ENCODE peak calls at places on chromosomes 3 and 15, in ten cellular contexts. One of them, this sample, is unnamed.

GRCh38 chr15:74525946-74526345 is 15.1 kb upstream of the ARID3B start:
- DNase-seq in endodermal cell: no peak
- DNase-seq in A549: no peak
- DNase-seq in left lung: no peak
- DNase-seq in transverse colon: no peak
- DNase-seq in SK-N-SH: no peak
- DNase-seq in neural progenitor cell: no peak
- DNase-seq in breast epithelium: no peak
- DNase-seq in AG04450: no peak
- DNase-seq in sigmoid colon: no peak
- DNase-seq in this sample: no peak

GRCh38 chr3:48215466-48215865 is 7.8 kb upstream of the CAMP start:
- DNase-seq in left lung: peak; percentile 45
- DNase-seq in transverse colon: peak; percentile 14
- DNase-seq in A549: no peak
- DNase-seq in breast epithelium: no peak
- DNase-seq in AG04450: no peak
- DNase-seq in SK-N-SH: no peak
- DNase-seq in neural progenitor cell: no peak
- DNase-seq in sigmoid colon: peak; percentile 80
- DNase-seq in endodermal cell: no peak
- DNase-seq in this sample: no peak

GRCh38 chr15:81023483-81024264 is 23.0 kb downstream of the TLNRD1 start:
- DNase-seq in AG04450: no peak
- DNase-seq in sigmoid colon: peak; percentile 89
- DNase-seq in neural progenitor cell: no peak
- DNase-seq in breast epithelium: no peak
- DNase-seq in A549: no peak
- DNase-seq in left lung: peak; percentile 88
- DNase-seq in SK-N-SH: no peak
- DNase-seq in endodermal cell: peak; percentile 53
- DNase-seq in transverse colon: peak; percentile 43
- DNase-seq in this sample: peak; percentile 59

GRCh38 chr3:183563686-183563941 is 8.1 kb upstream of the KLHL6 start:
- DNase-seq in transverse colon: no peak
- DNase-seq in neural progenitor cell: no peak
- DNase-seq in AG04450: no peak
- DNase-seq in breast epithelium: no peak
- DNase-seq in endodermal cell: no peak
- DNase-seq in left lung: no peak
- DNase-seq in SK-N-SH: no peak
- DNase-seq in sigmoid colon: no peak
- DNase-seq in A549: no peak
- DNase-seq in this sample: no peak

GRCh38 chr15:51623386-51623938 is 891 bp upstream of the DMXL2 start:
- DNase-seq in SK-N-SH: no peak
- DNase-seq in AG04450: no peak
- DNase-seq in transverse colon: peak; percentile 67
- DNase-seq in A549: no peak
- DNase-seq in endodermal cell: no peak
- DNase-seq in sigmoid colon: no peak
- DNase-seq in left lung: no peak
- DNase-seq in neural progenitor cell: no peak
- DNase-seq in breast epithelium: no peak
- DNase-seq in this sample: no peak

GRCh38 chr15:49458145-49458544 is 35.1 kb downstream of the FGF7 start:
- DNase-seq in A549: no peak
- DNase-seq in transverse colon: no peak
- DNase-seq in SK-N-SH: no peak
- DNase-seq in left lung: no peak
- DNase-seq in AG04450: no peak
- DNase-seq in neural progenitor cell: no peak
- DNase-seq in breast epithelium: no peak
- DNase-seq in endodermal cell: no peak
- DNase-seq in sigmoid colon: no peak
- DNase-seq in this sample: no peak

GRCh38 chr3:188915137-188915536 is 256.6 kb upstream of the TPRG1 start:
- DNase-seq in sigmoid colon: no peak
- DNase-seq in transverse colon: no peak
- DNase-seq in SK-N-SH: no peak
- DNase-seq in A549: no peak
- DNase-seq in breast epithelium: no peak
- DNase-seq in AG04450: no peak
- DNase-seq in endodermal cell: no peak
- DNase-seq in neural progenitor cell: no peak
- DNase-seq in left lung: no peak
- DNase-seq in this sample: no peak

GRCh38 chr15:99361541-99362185 is 110.4 kb downstream of the LRRC28 start:
- DNase-seq in transverse colon: no peak
- DNase-seq in left lung: no peak
- DNase-seq in sigmoid colon: no peak
- DNase-seq in endodermal cell: no peak
- DNase-seq in A549: no peak
- DNase-seq in breast epithelium: no peak
- DNase-seq in SK-N-SH: no peak
- DNase-seq in AG04450: no peak
- DNase-seq in neural progenitor cell: peak; percentile 33
- DNase-seq in this sample: no peak

GRCh38 chr3:124206225-124206624 is 214.3 kb upstream of the ROPN1 start:
- DNase-seq in AG04450: no peak
- DNase-seq in endodermal cell: no peak
- DNase-seq in sigmoid colon: no peak
- DNase-seq in transverse colon: no peak
- DNase-seq in neural progenitor cell: no peak
- DNase-seq in A549: no peak
- DNase-seq in breast epithelium: no peak
- DNase-seq in left lung: no peak
- DNase-seq in SK-N-SH: no peak
- DNase-seq in this sample: no peak

GRCh38 chr15:70419046-70419445 is 321.3 kb upstream of the TLE3 start:
- DNase-seq in transverse colon: no peak
- DNase-seq in SK-N-SH: no peak
- DNase-seq in endodermal cell: no peak
- DNase-seq in sigmoid colon: no peak
- DNase-seq in A549: no peak
- DNase-seq in left lung: no peak
- DNase-seq in neural progenitor cell: no peak
- DNase-seq in AG04450: no peak
- DNase-seq in breast epithelium: no peak
- DNase-seq in this sample: no peak

GRCh38 chr15:40872791-40873526 is 1.1 kb downstream of the RHOV start:
- DNase-seq in endodermal cell: peak; percentile 56
- DNase-seq in transverse colon: no peak
- DNase-seq in breast epithelium: no peak
- DNase-seq in left lung: no peak
- DNase-seq in A549: no peak
- DNase-seq in neural progenitor cell: no peak
- DNase-seq in sigmoid colon: no peak
- DNase-seq in SK-N-SH: no peak
- DNase-seq in AG04450: no peak
- DNase-seq in this sample: no peak

GRCh38 chr15:92161039-92161670 is 232.5 kb upstream of the ST8SIA2 start:
- DNase-seq in endodermal cell: peak; percentile 35
- DNase-seq in A549: no peak
- DNase-seq in AG04450: no peak
- DNase-seq in sigmoid colon: no peak
- DNase-seq in left lung: no peak
- DNase-seq in SK-N-SH: no peak
- DNase-seq in breast epithelium: no peak
- DNase-seq in transverse colon: no peak
- DNase-seq in neural progenitor cell: no peak
- DNase-seq in this sample: no peak

GRCh38 chr15:90571063-90571541 is 41.4 kb downstream of the CRTC3 start:
- DNase-seq in breast epithelium: peak; percentile 60
- DNase-seq in AG04450: no peak
- DNase-seq in sigmoid colon: no peak
- DNase-seq in left lung: peak; percentile 64
- DNase-seq in endodermal cell: no peak
- DNase-seq in transverse colon: peak; percentile 74
- DNase-seq in A549: no peak
- DNase-seq in SK-N-SH: no peak
- DNase-seq in neural progenitor cell: no peak
- DNase-seq in this sample: peak; percentile 66

DNA sequence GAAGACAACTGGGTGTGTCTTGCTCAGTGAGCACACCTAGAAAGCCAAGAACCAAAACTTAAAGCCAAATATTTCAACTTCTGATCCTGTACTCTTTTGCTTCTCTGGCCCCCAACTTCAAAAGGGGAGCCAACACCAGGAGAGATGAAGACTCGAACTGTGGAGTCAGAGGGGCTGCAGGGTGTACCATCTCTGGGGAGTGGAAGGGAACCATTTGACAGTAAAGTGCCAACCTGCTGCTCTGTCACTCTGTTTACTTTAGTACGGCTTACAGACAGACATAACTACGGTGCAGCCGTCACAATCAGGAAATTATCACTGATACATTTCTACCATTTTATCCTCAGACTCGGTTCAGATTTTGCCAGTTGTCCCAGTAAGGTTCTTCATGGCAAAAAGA is 1.6 kb downstream of the FBXO22 start:
- DNase-seq in AG04450: no peak
- DNase-seq in breast epithelium: no peak
- DNase-seq in endodermal cell: no peak
- DNase-seq in left lung: no peak
- DNase-seq in sigmoid colon: no peak
- DNase-seq in SK-N-SH: no peak
- DNase-seq in transverse colon: no peak
- DNase-seq in neural progenitor cell: no peak
- DNase-seq in A549: no peak
- DNase-seq in this sample: no peak
- H3K4me3 ChIP-seq in AG04450: peak overlapping the region; percentile 27
- H3K4me3 ChIP-seq in breast epithelium: no peak overlapping the region
- H3K4me3 ChIP-seq in endodermal cell: peak overlapping the region; percentile 95
- H3K4me3 ChIP-seq in left lung: no peak overlapping the region
- H3K4me3 ChIP-seq in sigmoid colon: no peak overlapping the region
- H3K4me3 ChIP-seq in SK-N-SH: peak overlapping the region; percentile 4
- H3K4me3 ChIP-seq in transverse colon: no peak overlapping the region
- H3K4me3 ChIP-seq in neural progenitor cell: peak overlapping the region; percentile 79
- H3K4me3 ChIP-seq in A549: peak overlapping the region; percentile 88
- H3K4me3 ChIP-seq in this sample: no peak overlapping the region

DNA sequence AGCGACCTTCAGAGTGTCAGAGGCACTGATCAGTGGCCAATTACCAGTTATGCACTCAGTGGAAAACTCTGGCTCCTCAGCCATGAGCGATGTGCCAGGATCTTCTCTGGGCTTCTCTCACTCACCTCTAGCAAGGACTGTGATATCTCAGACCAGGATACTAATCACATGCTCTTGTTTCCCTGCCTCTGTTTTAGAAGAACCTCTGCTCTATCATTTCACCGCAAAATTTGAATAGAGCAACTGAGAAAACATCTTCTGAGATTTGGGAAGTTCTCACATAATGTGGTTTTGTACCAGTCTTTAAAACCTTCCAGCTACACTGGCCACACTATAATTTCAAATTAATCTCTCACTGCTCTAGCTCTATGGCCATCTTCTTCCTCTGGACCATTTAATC is 325.8 kb upstream of the FRG2C start:
- DNase-seq in A549: no peak
- DNase-seq in breast epithelium: no peak
- DNase-seq in SK-N-SH: no peak
- DNase-seq in AG04450: no peak
- DNase-seq in transverse colon: no peak
- DNase-seq in sigmoid colon: no peak
- DNase-seq in left lung: no peak
- DNase-seq in neural progenitor cell: no peak
- DNase-seq in endodermal cell: no peak
- DNase-seq in this sample: no peak
- H3K27ac ChIP-seq in A549: no peak overlapping the region
- H3K27ac ChIP-seq in breast epithelium: no peak overlapping the region
- H3K27ac ChIP-seq in SK-N-SH: no peak overlapping the region
- H3K27ac ChIP-seq in AG04450: no peak overlapping the region
- H3K27ac ChIP-seq in transverse colon: no peak overlapping the region
- H3K27ac ChIP-seq in sigmoid colon: no peak overlapping the region
- H3K27ac ChIP-seq in left lung: no peak overlapping the region
- H3K27ac ChIP-seq in neural progenitor cell: no peak overlapping the region
- H3K27ac ChIP-seq in endodermal cell: no peak overlapping the region
- H3K27ac ChIP-seq in this sample: no peak overlapping the region

DNA sequence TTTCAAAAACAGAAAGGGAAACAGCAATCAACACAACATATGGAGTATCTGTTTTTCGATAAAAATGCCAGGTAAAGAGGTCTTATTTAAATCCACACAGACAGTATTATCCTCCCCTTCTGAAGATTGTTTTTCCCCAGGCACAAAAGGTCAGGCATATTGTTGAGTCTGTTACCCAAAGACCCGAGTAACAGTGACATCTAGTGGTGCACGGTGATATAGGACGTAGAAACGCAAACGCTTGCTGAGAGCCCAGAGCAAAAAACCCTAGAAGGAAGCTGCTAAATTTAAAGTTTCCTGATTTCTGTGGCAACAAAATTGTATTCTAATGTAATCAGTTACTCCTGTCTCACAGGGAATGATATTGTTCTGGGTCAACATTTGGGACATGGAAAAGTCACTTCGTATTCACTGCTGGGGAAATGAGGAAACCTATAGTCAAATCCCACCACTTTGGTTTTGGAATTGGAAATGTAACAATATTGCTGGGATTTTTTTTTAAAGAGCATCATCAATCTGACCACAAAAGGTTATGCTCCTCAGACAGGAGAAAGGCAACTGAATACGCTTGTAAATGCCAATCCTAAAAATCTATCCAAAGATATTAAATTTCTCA is 312.7 kb upstream of the CCDC54 start:
- DNase-seq in SK-N-SH: peak; percentile 50
- DNase-seq in sigmoid colon: peak; percentile 74
- DNase-seq in endodermal cell: peak; percentile 92
- DNase-seq in AG04450: peak; percentile 43
- DNase-seq in breast epithelium: peak; percentile 60
- DNase-seq in neural progenitor cell: peak; percentile 79
- DNase-seq in A549: peak; percentile 62
- DNase-seq in transverse colon: peak; percentile 51
- DNase-seq in left lung: peak; percentile 38
- DNase-seq in this sample: peak; percentile 72
- TF ChIP-seq CTCF in SK-N-SH: peak; percentile 92
- TF ChIP-seq CTCF in sigmoid colon: peak; percentile 58
- TF ChIP-seq CTCF in endodermal cell: peak; percentile 92
- TF ChIP-seq CTCF in AG04450: peak; percentile 91
- TF ChIP-seq CTCF in breast epithelium: peak; percentile 80
- TF ChIP-seq CTCF in neural progenitor cell: peak; percentile 86
- TF ChIP-seq CTCF in A549: peak; percentile 87
- TF ChIP-seq CTCF in transverse colon: peak; percentile 73
- TF ChIP-seq CTCF in left lung: peak; percentile 78
- TF ChIP-seq CTCF in this sample: peak; percentile 88

DNA sequence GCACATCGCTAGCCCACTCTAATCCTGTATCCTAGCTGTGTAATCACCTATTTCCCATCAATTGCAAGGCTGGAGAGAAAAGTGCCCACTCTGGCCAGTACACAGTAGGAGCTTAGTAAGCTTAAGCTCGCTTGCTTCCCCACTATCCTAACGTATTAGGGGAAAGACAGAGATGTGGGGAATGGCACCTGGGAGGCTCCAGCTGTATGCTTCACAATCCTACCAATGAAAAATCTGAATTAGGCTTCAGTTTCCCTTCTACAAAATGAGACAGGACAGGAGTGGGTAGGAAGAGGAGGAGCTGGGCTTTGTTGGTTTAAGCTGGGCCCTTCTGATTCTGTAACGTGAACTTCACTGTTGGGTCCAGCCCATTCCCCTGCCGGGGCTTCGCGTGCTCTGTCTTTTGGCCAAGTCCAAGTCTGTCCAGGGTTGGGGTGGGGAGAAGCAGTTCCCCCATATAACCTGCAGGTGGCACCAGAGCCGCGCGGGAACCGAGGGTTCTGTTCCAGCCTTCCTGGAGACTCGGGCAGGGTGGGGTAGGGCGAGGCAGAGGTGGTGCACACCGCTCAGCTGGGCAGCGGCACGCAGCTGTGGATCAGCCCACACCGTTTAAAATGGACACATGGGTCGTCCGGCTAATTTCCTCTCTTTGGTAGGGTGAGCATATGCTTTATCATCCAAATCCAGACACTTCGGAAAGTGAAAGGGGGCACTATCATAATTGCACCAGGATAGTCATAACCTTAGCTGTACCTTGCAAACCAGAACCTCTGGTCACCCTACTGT is 118.2 kb downstream of the TBC1D2B start:
- DNase-seq in breast epithelium: peak; percentile 81
- DNase-seq in AG04450: peak; percentile 20
- DNase-seq in transverse colon: peak; percentile 87
- DNase-seq in left lung: peak; percentile 81
- DNase-seq in neural progenitor cell: peak; percentile 80
- DNase-seq in sigmoid colon: peak; percentile 88
- DNase-seq in SK-N-SH: peak; percentile 91
- DNase-seq in A549: peak; percentile 96
- DNase-seq in endodermal cell: peak; percentile 97
- DNase-seq in this sample: no peak
- H3K4me3 ChIP-seq in breast epithelium: peak overlapping the region; percentile 32
- H3K4me3 ChIP-seq in AG04450: peak overlapping the region; percentile 36
- H3K4me3 ChIP-seq in transverse colon: no peak overlapping the region
- H3K4me3 ChIP-seq in left lung: peak overlapping the region; percentile 16
- H3K4me3 ChIP-seq in neural progenitor cell: no peak overlapping the region
- H3K4me3 ChIP-seq in sigmoid colon: peak overlapping the region; percentile 24
- H3K4me3 ChIP-seq in SK-N-SH: peak overlapping the region; percentile 29
- H3K4me3 ChIP-seq in A549: peak overlapping the region; percentile 20
- H3K4me3 ChIP-seq in endodermal cell: no peak overlapping the region
- H3K4me3 ChIP-seq in this sample: peak overlapping the region; percentile 31

This sample was measured in dorsolateral prefrontal cortex.